ENCODE peak calls at places on chromosomes 16 and 17, in four cellular contexts. One of them, this sample, is unnamed.

GRCh38 chr16:84284168-84284722 is 10.4 kb upstream of the WFDC1 start:
- DNase-seq in IMR-90: no peak
- DNase-seq in mesenchymal stem cell: peak
- DNase-seq in mesendoderm: peak
- DNase-seq in this sample: peak

GRCh38 chr17:74768069-74768762 is 7.9 kb downstream of the NAT9 start:
- DNase-seq in IMR-90: peak
- DNase-seq in mesenchymal stem cell: no peak
- DNase-seq in mesendoderm: no peak
- DNase-seq in this sample: no peak

GRCh38 chr17:67026341-67026740 is 18.0 kb upstream of the CACNG1 start:
- DNase-seq in IMR-90: no peak
- DNase-seq in mesenchymal stem cell: no peak
- DNase-seq in mesendoderm: peak
- DNase-seq in this sample: no peak

GRCh38 chr16:12903325-12904040 is 2.1 kb downstream of the SHISA9 start:
- DNase-seq in IMR-90: no peak
- DNase-seq in mesenchymal stem cell: no peak
- DNase-seq in mesendoderm: peak
- DNase-seq in this sample: no peak

GRCh38 chr16:47036201-47036600 is 62.7 kb upstream of the DNAJA2 start:
- DNase-seq in IMR-90: no peak
- DNase-seq in mesenchymal stem cell: no peak
- DNase-seq in mesendoderm: no peak
- DNase-seq in this sample: no peak

GRCh38 chr17:43528319-43528987 is 17.7 kb downstream of the ETV4 start:
- DNase-seq in IMR-90: no peak
- DNase-seq in mesenchymal stem cell: no peak
- DNase-seq in mesendoderm: no peak
- DNase-seq in this sample: no peak

GRCh38 chr16:85656351-85657266 is 32.1 kb downstream of the GINS2 start:
- DNase-seq in IMR-90: no peak
- DNase-seq in mesenchymal stem cell: no peak
- DNase-seq in mesendoderm: no peak
- DNase-seq in this sample: no peak

GRCh38 chr16:87416826-87417471 is 24.8 kb downstream of the MAP1LC3B start:
- DNase-seq in IMR-90: peak
- DNase-seq in mesenchymal stem cell: peak
- DNase-seq in mesendoderm: no peak
- DNase-seq in this sample: no peak

GRCh38 chr17:37410357-37410756 is 3.7 kb downstream of the TADA2A start:
- DNase-seq in IMR-90: peak
- DNase-seq in mesenchymal stem cell: no peak
- DNase-seq in mesendoderm: no peak
- DNase-seq in this sample: no peak
- H3K18ac ChIP-seq in IMR-90: no peak
- H3K18ac ChIP-seq in mesenchymal stem cell: no peak
- H3K18ac ChIP-seq in mesendoderm: no peak
- H3K18ac ChIP-seq in this sample: no peak

DNA sequence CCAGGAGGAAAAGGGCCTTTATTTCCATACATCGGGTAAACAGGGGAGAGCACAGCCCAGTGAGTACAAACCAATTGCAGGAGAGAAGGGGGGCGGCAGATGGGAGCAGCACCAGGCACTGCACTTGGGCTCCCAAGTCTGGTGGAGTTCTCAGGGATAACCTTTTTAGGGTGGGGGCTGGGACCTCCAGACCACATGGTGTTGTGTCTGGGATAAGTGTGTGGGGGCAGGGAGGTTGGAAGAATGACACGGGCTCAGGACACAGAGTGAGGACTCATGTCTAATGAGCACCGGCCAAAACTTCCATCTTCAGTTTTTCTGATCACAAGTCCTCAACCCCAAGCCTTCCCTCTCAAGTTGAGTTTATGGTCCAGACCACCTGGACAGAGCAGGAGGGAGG is 30.6 kb downstream of the PIPOX start:
- DNase-seq in IMR-90: no peak
- DNase-seq in mesenchymal stem cell: no peak
- DNase-seq in mesendoderm: no peak
- DNase-seq in this sample: no peak
- H2BK120ac ChIP-seq in IMR-90: no peak
- H2BK120ac ChIP-seq in mesenchymal stem cell: no peak
- H2BK120ac ChIP-seq in mesendoderm: no peak
- H2BK120ac ChIP-seq in this sample: no peak

GRCh38 chr17:55768946-55769624 is 18.2 kb downstream of the PCTP start:
- DNase-seq in IMR-90: peak
- DNase-seq in mesenchymal stem cell: no peak
- DNase-seq in mesendoderm: no peak
- DNase-seq in this sample: no peak
- H4K8ac ChIP-seq in IMR-90: no peak
- H4K8ac ChIP-seq in mesenchymal stem cell: peak
- H4K8ac ChIP-seq in mesendoderm: no peak
- H4K8ac ChIP-seq in this sample: no peak

DNA sequence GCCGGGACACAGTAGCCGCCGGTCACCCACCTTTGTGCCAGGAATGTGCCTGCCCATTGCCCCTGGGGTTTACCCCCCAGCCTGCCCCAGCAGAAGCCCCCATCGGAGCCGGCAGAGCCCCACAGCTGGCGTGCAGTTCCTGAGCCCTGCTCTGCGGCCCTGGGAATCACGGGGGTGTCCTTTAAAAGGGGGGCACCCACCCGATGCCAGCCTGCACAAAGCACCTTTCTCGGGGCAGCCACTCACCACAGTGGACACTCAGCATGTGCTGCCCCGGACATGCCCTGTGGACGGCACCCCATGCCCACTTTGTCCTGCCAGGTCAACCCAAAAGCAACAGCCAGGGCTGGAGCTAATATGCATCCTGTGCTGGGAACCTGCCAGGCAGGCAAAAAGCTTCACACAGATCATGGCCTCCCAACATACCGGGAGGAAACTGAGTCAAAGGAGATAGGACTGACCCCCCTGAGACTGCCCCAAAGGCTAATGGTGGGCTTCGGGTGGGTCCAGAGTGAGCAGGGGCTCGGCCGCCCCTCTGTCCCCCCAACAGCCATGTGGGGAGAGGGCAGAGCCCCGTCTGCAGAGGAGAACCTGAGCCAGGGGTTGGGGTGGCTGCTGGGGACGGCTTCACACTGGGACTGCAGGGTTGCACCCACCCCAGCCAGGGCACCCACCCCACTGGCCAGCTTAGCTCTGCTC is 45.8 kb upstream of the ZC3H18 start:
- DNase-seq in IMR-90: no peak
- DNase-seq in mesenchymal stem cell: no peak
- DNase-seq in mesendoderm: no peak
- DNase-seq in this sample: no peak
- H3K18ac ChIP-seq in IMR-90: no peak
- H3K18ac ChIP-seq in mesenchymal stem cell: no peak
- H3K18ac ChIP-seq in mesendoderm: no peak
- H3K18ac ChIP-seq in this sample: no peak

DNA sequence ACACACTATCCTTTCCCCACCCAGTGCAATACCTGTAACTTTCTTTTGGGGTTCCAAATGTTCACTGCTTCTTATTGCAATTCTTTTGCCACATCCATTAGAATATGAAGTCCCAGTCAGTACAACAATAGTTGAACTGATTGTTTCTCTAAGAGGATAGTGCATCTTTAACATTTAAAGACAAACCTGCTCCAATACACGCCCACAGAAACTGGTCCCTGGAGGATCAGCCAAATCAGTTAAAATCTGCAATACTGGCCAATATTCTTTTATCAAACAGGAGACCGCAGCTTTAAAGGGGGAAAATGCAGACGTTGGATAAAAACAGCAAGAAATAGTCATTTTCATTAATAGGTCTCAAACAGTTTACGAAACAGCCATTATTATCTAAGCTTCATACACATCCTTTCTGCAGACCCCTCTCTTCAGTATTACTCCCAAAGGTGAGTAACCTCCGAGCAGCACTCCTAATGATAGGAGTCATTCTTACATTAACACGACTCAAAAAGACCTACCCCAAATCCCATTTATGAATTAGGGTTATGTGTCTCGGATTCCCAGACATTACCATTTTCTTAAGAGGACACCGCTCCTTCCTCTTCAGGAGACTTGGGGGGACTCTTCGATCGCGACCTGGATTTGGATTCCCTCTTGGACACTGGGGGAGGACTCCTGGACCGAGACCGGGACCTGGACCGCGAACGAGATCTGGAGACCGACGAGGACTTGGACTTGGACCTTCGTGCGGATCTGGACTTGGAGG is 1.4 kb downstream of the SRSF2 start:
- DNase-seq in IMR-90: no peak
- DNase-seq in mesenchymal stem cell: no peak
- DNase-seq in mesendoderm: no peak
- DNase-seq in this sample: no peak
- H2BK120ac ChIP-seq in IMR-90: no peak
- H2BK120ac ChIP-seq in mesenchymal stem cell: no peak
- H2BK120ac ChIP-seq in mesendoderm: no peak
- H2BK120ac ChIP-seq in this sample: no peak

GRCh38 chr17:40500709-40501108 is 714 bp downstream of the TNS4 start:
- DNase-seq in IMR-90: no peak
- DNase-seq in mesenchymal stem cell: no peak
- DNase-seq in mesendoderm: no peak
- DNase-seq in this sample: no peak

GRCh38 chr17:40502716-40503115 is 1.3 kb upstream of the TNS4 start:
- DNase-seq in IMR-90: no peak
- DNase-seq in mesenchymal stem cell: no peak
- DNase-seq in mesendoderm: no peak
- DNase-seq in this sample: no peak

GRCh38 chr17:40500190-40500589 is 1.2 kb downstream of the TNS4 start:
- DNase-seq in IMR-90: no peak
- DNase-seq in mesenchymal stem cell: no peak
- DNase-seq in mesendoderm: no peak
- DNase-seq in this sample: no peak

GRCh38 chr17:40503154-40503553 is 1.7 kb upstream of the TNS4 start:
- DNase-seq in IMR-90: no peak
- DNase-seq in mesenchymal stem cell: no peak
- DNase-seq in mesendoderm: no peak
- DNase-seq in this sample: no peak

DNA sequence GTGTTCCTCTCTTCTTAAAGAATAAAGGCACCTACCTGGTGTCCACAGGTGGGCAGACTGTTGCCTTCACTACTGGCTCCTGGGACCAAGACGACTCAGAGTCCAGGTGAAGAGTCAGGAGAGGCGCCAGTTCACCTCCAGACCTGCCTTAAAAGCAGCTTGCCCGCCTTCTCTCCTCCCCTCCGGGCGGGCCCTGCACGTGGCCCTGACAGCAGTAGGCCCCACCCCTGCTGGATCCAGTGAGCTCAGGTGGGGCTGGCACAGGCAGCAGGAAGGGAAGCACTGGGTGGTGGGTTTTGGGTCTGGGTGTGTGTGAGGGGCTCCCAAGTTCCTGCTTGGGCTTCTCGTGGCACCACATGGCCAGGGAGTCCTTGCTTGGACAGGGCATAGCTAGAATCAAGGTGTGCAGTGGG is at the start of gene TNS4:
- DNase-seq in IMR-90: no peak
- DNase-seq in mesenchymal stem cell: no peak
- DNase-seq in mesendoderm: no peak
- DNase-seq in this sample: no peak
- H4K8ac ChIP-seq in IMR-90: peak
- H4K8ac ChIP-seq in mesenchymal stem cell: no peak
- H4K8ac ChIP-seq in mesendoderm: no peak
- H4K8ac ChIP-seq in this sample: no peak

GRCh38 chr17:7435676-7436555 is 681 bp downstream of the TMEM102 start:
- DNase-seq in IMR-90: no peak
- DNase-seq in mesenchymal stem cell: peak
- DNase-seq in mesendoderm: peak
- DNase-seq in this sample: peak

GRCh38 chr17:7437369-7437863 is 1.9 kb upstream of the FGF11 start:
- DNase-seq in IMR-90: no peak
- DNase-seq in mesenchymal stem cell: no peak
- DNase-seq in mesendoderm: no peak
- DNase-seq in this sample: no peak

GRCh38 chr17:7438656-7439460 is 454 bp upstream of the FGF11 start:
- DNase-seq in IMR-90: no peak
- DNase-seq in mesenchymal stem cell: no peak
- DNase-seq in mesendoderm: no peak
- DNase-seq in this sample: no peak

GRCh38 chr17:7438050-7438614 is 1.2 kb upstream of the FGF11 start:
- DNase-seq in IMR-90: no peak
- DNase-seq in mesenchymal stem cell: peak
- DNase-seq in mesendoderm: peak
- DNase-seq in this sample: peak

GRCh38 chr17:7436556-7437368 is 1.5 kb downstream of the TMEM102 start:
- DNase-seq in IMR-90: peak
- DNase-seq in mesenchymal stem cell: peak
- DNase-seq in mesendoderm: peak
- DNase-seq in this sample: peak
- H3K18ac ChIP-seq in IMR-90: no peak
- H3K18ac ChIP-seq in mesenchymal stem cell: no peak
- H3K18ac ChIP-seq in mesendoderm: peak
- H3K18ac ChIP-seq in this sample: peak

This sample was measured in H9.